ENCODE peak calls at places on chromosomes 2 and 18, in four cellular contexts. K is HEK293T; Z is effector CD4-positive, alpha-beta T cell; S is right lobe of liver. L is an unnamed sample.

GRCh38 chr2:177543007-177543760 is 150.6 kb downstream of the AGPS start:
- DNase-seq in K (no peak), Z (no peak), S (no peak), L (no peak)

GRCh38 chr2:987789-988188 is 37.1 kb downstream of the SNTG2 start:
- DNase-seq in K (no peak), Z (no peak), S (no peak), L (no peak)

GRCh38 chr2:55796121-55796520 is 102.5 kb upstream of the PNPT1 start:
- DNase-seq in K (no peak), Z (no peak), S (no peak), L (no peak)

GRCh38 chr2:46117379-46117778 is 179.8 kb upstream of the EPAS1 start:
- DNase-seq in K (no peak), Z (no peak), S (no peak), L (no peak)

GRCh38 chr2:200221055-200221692 is 85.3 kb upstream of the SPATS2L start:
- DNase-seq in K (no peak), Z (no peak), S (peak), L (peak)

GRCh38 chr2:209496586-209496982 is 72.7 kb downstream of the MAP2 start:
- DNase-seq in K (no peak), Z (no peak), S (no peak), L (no peak)

GRCh38 chr2:219997341-219997851 is 370.0 kb downstream of the SLC4A3 start:
- DNase-seq in K (peak), Z (no peak), S (no peak), L (no peak)

GRCh38 chr2:64750817-64751285 is 97.1 kb upstream of the SERTAD2 start:
- DNase-seq in K (peak), Z (peak), S (peak), L (peak)

GRCh38 chr18:48715651-48716354 is 177.0 kb downstream of the CTIF start:
- DNase-seq in K (no peak), Z (no peak), S (no peak), L (peak)

GRCh38 chr2:129762386-129763189 is 216.9 kb upstream of the RAB6C start:
- DNase-seq in K (no peak), Z (no peak), S (no peak), L (no peak)